ENCODE peak calls at places on chromosomes 4 and X, in six cellular contexts. O is SHP77, T is choroid plexus epithelial cell, J is NCI-H1105 treated with DMSO at 0.1 percent for 48 hours, R is suprapubic skin, U is ELF-1. B is an unnamed sample.

GRCh38 chrX:68232206-68232605 is 201.1 kb downstream of the OPHN1 start:
- DNase-seq in R (no peak), T (no peak), J (no peak), U (peak; percentile 49), O (no peak), B (no peak)

GRCh38 chrX:18709833-18710232 is 2.4 kb downstream of the PPEF1 start:
- DNase-seq in R (no peak), U (no peak), J (no peak), T (no peak), O (no peak), B (no peak)

GRCh38 chr4:89482248-89482647 is 174.6 kb upstream of the GPRIN3 start:
- DNase-seq in U (peak; percentile 7), O (peak; percentile 53), J (peak; percentile 28), T (peak; percentile 83), R (no peak), B (no peak)

GRCh38 chr4:138087181-138087714 is 154.9 kb downstream of the SLC7A11 start:
- DNase-seq in O (no peak), T (no peak), J (no peak), R (no peak), U (no peak), B (no peak)

GRCh38 chr4:7061815-7062214 is 6.0 kb downstream of the GRPEL1 start:
- DNase-seq in J (no peak), O (no peak), U (no peak), R (no peak), T (no peak), B (no peak)

GRCh38 chr4:165156906-165157305 is 44.2 kb upstream of the TMEM192 start:
- DNase-seq in U (no peak), T (no peak), R (no peak), O (no peak), J (no peak), B (no peak)

GRCh38 chr4:2545321-2546013 is 9.0 kb downstream of the FAM193A start:
- DNase-seq in J (no peak), T (no peak), R (no peak), U (no peak), O (no peak), B (no peak)

GRCh38 chr4:10861036-10861435 is 176.5 kb upstream of the CLNK start:
- DNase-seq in J (no peak), O (no peak), U (no peak), R (no peak), T (no peak), B (no peak)

GRCh38 chr4:3041192-3042142 is 32.9 kb downstream of the HTT-AS start:
- DNase-seq in O (no peak), T (peak; percentile 11), U (peak; percentile 75), R (peak; percentile 78), J (no peak), B (peak; percentile 84)

GRCh38 chr4:6270691-6271121 is 1.1 kb downstream of the WFS1 start:
- DNase-seq in R (no peak), U (no peak), T (peak; percentile 49), J (no peak), O (no peak), B (peak; percentile 58)

GRCh38 chr4:176187610-176188009 is 7.8 kb downstream of the SPATA4 start:
- DNase-seq in U (no peak), J (no peak), R (no peak), O (no peak), T (peak; percentile 39), B (no peak)

GRCh38 chrX:104324871-104325585 is 70.3 kb upstream of the ESX1 start:
- DNase-seq in U (no peak), R (no peak), O (no peak), T (no peak), J (no peak), B (no peak)

GRCh38 chr4:138190452-138190858 is 51.7 kb downstream of the SLC7A11 start:
- DNase-seq in U (no peak), O (no peak), J (no peak), R (no peak), T (no peak), B (no peak)

GRCh38 chr4:165364452-165365080 is 14.2 kb upstream of the CPE start:
- DNase-seq in T (no peak), R (no peak), J (no peak), U (peak; percentile 60), O (no peak), B (no peak)

GRCh38 chr4:74919783-74920182 is 13.1 kb upstream of the PARM1 start:
- DNase-seq in J (no peak), U (no peak), T (no peak), O (no peak), R (no peak), B (no peak)

GRCh38 chrX:12986886-12987285 is 12.0 kb downstream of the TMSB4X start:
- DNase-seq in U (no peak), R (no peak), T (no peak), J (no peak), O (no peak), B (no peak)

GRCh38 chrX:95346854-95347253 is 1337.8 kb upstream of the DIAPH2 start:
- DNase-seq in T (peak; percentile 3), R (no peak), U (no peak), O (no peak), J (peak; percentile 34), B (no peak)

GRCh38 chr4:128155231-128155855 is 94.2 kb downstream of the LARP1B start:
- DNase-seq in R (no peak), U (no peak), O (no peak), J (no peak), T (no peak), B (no peak)

GRCh38 chr4:122636697-122637096 is 15.8 kb upstream of the IL21 start:
- DNase-seq in R (no peak), U (no peak), J (no peak), O (no peak), T (no peak), B (no peak)

GRCh38 chr4:110159544-110159943 is 38.9 kb downstream of the ELOVL6 start:
- DNase-seq in R (no peak), U (no peak), T (no peak), O (no peak), J (no peak), B (no peak)

GRCh38 chr4:94349193-94349592 is 6.6 kb upstream of the HPGDS start:
- DNase-seq in J (no peak), O (no peak), R (no peak), U (no peak), T (peak; percentile 63), B (no peak)

GRCh38 chr4:43456383-43456782 is 563.9 kb downstream of the GRXCR1 start:
- DNase-seq in T (peak; percentile 88), R (no peak), J (no peak), U (no peak), O (no peak), B (no peak)

GRCh38 chr4:189988892-189989431 is 38.1 kb downstream of the FRG2 start:
- DNase-seq in T (no peak), J (no peak), O (no peak), U (no peak), R (no peak), B (no peak)

GRCh38 chr4:145679991-145680455 is at the start of gene C4orf51:
- DNase-seq in R (no peak), O (peak; percentile 29), J (peak; percentile 13), T (peak; percentile 52), U (no peak), B (no peak)

GRCh38 chrX:8179653-8180052 is 8.6 kb upstream of the VCX2 start:
- DNase-seq in J (peak; percentile 11), T (peak; percentile 3), U (no peak), R (no peak), O (no peak), B (no peak)

B was measured in Right ventricle myocardium superior.